ENCODE peak calls at places on chromosomes 16 and 17, in five cellular contexts. One of them, this sample, is unnamed.

GRCh38 chr16:75216127-75216526 is 2.7 kb upstream of the CTRB1 start:
- DNase-seq in activated CD4-positive, alpha-beta T cell treated with anti-CD3 and anti-CD28 coated beads for 24 hours: no peak
- DNase-seq in germinal center: no peak
- DNase-seq in T-helper 2 cell: no peak
- DNase-seq in endothelial cell: no peak
- DNase-seq in this sample: no peak

GRCh38 chr17:76326306-76326705 is 18.2 kb upstream of the QRICH2 start:
- DNase-seq in activated CD4-positive, alpha-beta T cell treated with anti-CD3 and anti-CD28 coated beads for 24 hours: no peak
- DNase-seq in germinal center: no peak
- DNase-seq in T-helper 2 cell: no peak
- DNase-seq in endothelial cell: no peak
- DNase-seq in this sample: no peak

GRCh38 chr16:22188595-22189442 is 17.3 kb upstream of the EEF2K start:
- DNase-seq in activated CD4-positive, alpha-beta T cell treated with anti-CD3 and anti-CD28 coated beads for 24 hours: no peak
- DNase-seq in germinal center: peak
- DNase-seq in T-helper 2 cell: peak
- DNase-seq in endothelial cell: peak
- DNase-seq in this sample: peak

GRCh38 chr16:35391328-35391727 is 1931.9 kb downstream of the TP53TG3F start:
- DNase-seq in activated CD4-positive, alpha-beta T cell treated with anti-CD3 and anti-CD28 coated beads for 24 hours: no peak
- DNase-seq in germinal center: no peak
- DNase-seq in T-helper 2 cell: no peak
- DNase-seq in endothelial cell: no peak
- DNase-seq in this sample: peak

GRCh38 chr17:63431939-63432804 is 13.9 kb downstream of the CYB561 start:
- DNase-seq in activated CD4-positive, alpha-beta T cell treated with anti-CD3 and anti-CD28 coated beads for 24 hours: no peak
- DNase-seq in germinal center: no peak
- DNase-seq in T-helper 2 cell: no peak
- DNase-seq in endothelial cell: no peak
- DNase-seq in this sample: peak

GRCh38 chr17:61418433-61418832 is 18.8 kb downstream of the TBX2 start:
- DNase-seq in activated CD4-positive, alpha-beta T cell treated with anti-CD3 and anti-CD28 coated beads for 24 hours: no peak
- DNase-seq in germinal center: no peak
- DNase-seq in T-helper 2 cell: no peak
- DNase-seq in endothelial cell: no peak
- DNase-seq in this sample: no peak

GRCh38 chr17:82976982-82977488 is 102.4 kb upstream of the METRNL start:
- DNase-seq in activated CD4-positive, alpha-beta T cell treated with anti-CD3 and anti-CD28 coated beads for 24 hours: no peak
- DNase-seq in germinal center: peak
- DNase-seq in T-helper 2 cell: no peak
- DNase-seq in endothelial cell: no peak
- DNase-seq in this sample: no peak

GRCh38 chr16:66324785-66325184 is 41.7 kb upstream of the CDH5 start:
- DNase-seq in activated CD4-positive, alpha-beta T cell treated with anti-CD3 and anti-CD28 coated beads for 24 hours: no peak
- DNase-seq in germinal center: no peak
- DNase-seq in T-helper 2 cell: no peak
- DNase-seq in endothelial cell: peak
- DNase-seq in this sample: peak

GRCh38 chr16:3150346-3151218 is 15.8 kb downstream of the ZNF213 start:
- DNase-seq in activated CD4-positive, alpha-beta T cell treated with anti-CD3 and anti-CD28 coated beads for 24 hours: peak
- DNase-seq in germinal center: peak
- DNase-seq in T-helper 2 cell: peak
- DNase-seq in endothelial cell: peak
- DNase-seq in this sample: peak

GRCh38 chr16:30741461-30741914 is 6.7 kb upstream of the PHKG2 start:
- DNase-seq in activated CD4-positive, alpha-beta T cell treated with anti-CD3 and anti-CD28 coated beads for 24 hours: no peak
- DNase-seq in germinal center: no peak
- DNase-seq in T-helper 2 cell: no peak
- DNase-seq in endothelial cell: no peak
- DNase-seq in this sample: no peak

GRCh38 chr16:2769100-2769529 is 8.0 kb downstream of the ELOB start:
- DNase-seq in activated CD4-positive, alpha-beta T cell treated with anti-CD3 and anti-CD28 coated beads for 24 hours: no peak
- DNase-seq in germinal center: no peak
- DNase-seq in T-helper 2 cell: no peak
- DNase-seq in endothelial cell: no peak
- DNase-seq in this sample: no peak

GRCh38 chr17:41962768-41963434 is 3.7 kb upstream of the CNP start:
- DNase-seq in activated CD4-positive, alpha-beta T cell treated with anti-CD3 and anti-CD28 coated beads for 24 hours: peak
- DNase-seq in germinal center: peak
- DNase-seq in T-helper 2 cell: peak
- DNase-seq in endothelial cell: peak
- DNase-seq in this sample: peak

GRCh38 chr17:35345926-35346771 is 27.3 kb downstream of the SLFN11 start:
- DNase-seq in activated CD4-positive, alpha-beta T cell treated with anti-CD3 and anti-CD28 coated beads for 24 hours: no peak
- DNase-seq in germinal center: peak
- DNase-seq in T-helper 2 cell: peak
- DNase-seq in endothelial cell: peak
- DNase-seq in this sample: peak

GRCh38 chr17:65850486-65850885 is 289.0 kb upstream of the AXIN2 start:
- DNase-seq in activated CD4-positive, alpha-beta T cell treated with anti-CD3 and anti-CD28 coated beads for 24 hours: no peak
- DNase-seq in germinal center: no peak
- DNase-seq in T-helper 2 cell: no peak
- DNase-seq in endothelial cell: no peak
- DNase-seq in this sample: no peak

GRCh38 chr16:11131706-11132105 is 124.3 kb downstream of the SOCS1 start:
- DNase-seq in activated CD4-positive, alpha-beta T cell treated with anti-CD3 and anti-CD28 coated beads for 24 hours: no peak
- DNase-seq in germinal center: no peak
- DNase-seq in T-helper 2 cell: no peak
- DNase-seq in endothelial cell: no peak
- DNase-seq in this sample: no peak

GRCh38 chr17:65824901-65825300 is 263.5 kb upstream of the AXIN2 start:
- DNase-seq in activated CD4-positive, alpha-beta T cell treated with anti-CD3 and anti-CD28 coated beads for 24 hours: no peak
- DNase-seq in germinal center: no peak
- DNase-seq in T-helper 2 cell: no peak
- DNase-seq in endothelial cell: no peak
- DNase-seq in this sample: no peak

GRCh38 chr17:58679263-58680037 is 12.4 kb downstream of the TEX14 start:
- DNase-seq in activated CD4-positive, alpha-beta T cell treated with anti-CD3 and anti-CD28 coated beads for 24 hours: no peak
- DNase-seq in germinal center: no peak
- DNase-seq in T-helper 2 cell: no peak
- DNase-seq in endothelial cell: no peak
- DNase-seq in this sample: no peak

This sample was measured in glutamatergic neuron.